ENCODE peak calls at places on chromosomes 11 and 22, in four cellular contexts. W is A549, L is SK-N-SH, N is NB4. V is an unnamed sample.

GRCh38 chr11:106986261-106986660 is 32.0 kb downstream of the GUCY1A2 start:
- DNase-seq in W (no peak), L (no peak), N (no peak), V (no peak)

GRCh38 chr11:88102595-88102929 is 72.7 kb downstream of the RAB38 start:
- DNase-seq in W (no peak), L (no peak), N (peak), V (no peak)

GRCh38 chr11:119934267-119934666 is 203.6 kb downstream of the TRIM29 start:
- DNase-seq in W (no peak), L (no peak), N (no peak), V (no peak)

GRCh38 chr11:83039566-83039965 is 32.1 kb downstream of the RAB30 start:
- DNase-seq in W (no peak), L (no peak), N (no peak), V (no peak)

GRCh38 chr11:79440451-79441158 is at the start of gene TENM4:
- DNase-seq in W (no peak), L (peak), N (no peak), V (peak)

GRCh38 chr22:38294193-38294592 is 21.4 kb upstream of the TMEM184B start:
- DNase-seq in W (no peak), L (no peak), N (no peak), V (no peak)

GRCh38 chr11:65537620-65538231 is 12.8 kb downstream of the SCYL1 start:
- DNase-seq in W (no peak), L (no peak), N (no peak), V (no peak)

GRCh38 chr11:72821221-72821919 is 7.2 kb downstream of the ATG16L2 start:
- DNase-seq in W (no peak), L (no peak), N (no peak), V (no peak)

GRCh38 chr11:494761-495536 is 12.1 kb downstream of the RNH1 start:
- DNase-seq in W (no peak), L (peak), N (no peak), V (no peak)

DNA sequence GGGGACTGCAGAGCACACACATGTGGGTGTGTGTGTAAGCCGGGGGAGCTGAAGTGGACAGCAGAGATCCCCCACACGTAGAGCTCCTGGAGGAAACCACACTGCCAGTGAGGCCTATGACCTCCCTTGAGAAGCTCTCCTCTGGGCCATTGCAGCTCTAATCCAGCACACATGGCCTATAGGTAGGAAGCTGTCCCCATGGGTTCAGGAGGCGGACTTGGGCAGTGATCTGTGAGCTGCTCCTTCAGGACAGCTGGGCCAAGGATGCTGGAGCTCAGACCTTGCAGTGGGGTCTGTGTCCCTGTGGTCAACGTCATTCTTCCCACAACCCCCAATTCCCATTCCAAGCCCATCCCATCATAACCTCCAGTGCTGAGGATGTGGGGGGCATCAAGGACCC is 29.8 kb downstream of the IGLL5 start:
- DNase-seq in W (no peak), L (no peak), N (no peak), V (no peak)
- TF ChIP-seq MAX in W (no peak), L (no peak), N (no peak), V (no peak)

DNA sequence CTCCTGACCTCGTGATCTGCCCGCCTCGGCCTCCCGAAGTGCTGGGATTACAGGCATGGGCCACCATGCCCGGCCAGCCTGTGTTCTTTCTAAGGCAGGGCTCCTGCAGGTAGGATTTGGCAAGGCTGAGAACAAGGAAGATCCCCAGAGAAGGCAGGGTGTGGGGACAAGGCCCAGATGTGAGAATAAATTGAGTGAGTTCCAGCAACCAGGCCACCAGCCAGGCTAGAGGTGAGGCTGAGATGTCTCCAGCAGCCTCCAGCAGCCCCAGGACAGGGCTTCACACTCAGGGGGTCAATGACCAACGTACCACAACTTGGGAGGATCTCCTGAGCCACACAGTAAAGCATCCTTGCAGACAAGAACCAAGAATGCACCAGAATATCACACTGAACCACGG is 75.1 kb downstream of the BUD13 start:
- DNase-seq in W (no peak), L (no peak), N (no peak), V (no peak)
- TF ChIP-seq MAX in W (no peak), L (no peak), N (no peak), V (no peak)

GRCh38 chr11:130522284-130522961 is 74.0 kb downstream of the ADAMTS15 start:
- DNase-seq in W (peak), L (peak), N (no peak), V (no peak)
- TF ChIP-seq MAX in W (peak), L (peak), N (no peak), V (peak)

GRCh38 chr11:134711563-134711962 is 299.5 kb upstream of the B3GAT1 start:
- DNase-seq in W (no peak), L (no peak), N (no peak), V (no peak)
- TF ChIP-seq MAX in W (no peak), L (no peak), N (no peak), V (no peak)

GRCh38 chr11:103591554-103591953 is 444.9 kb upstream of the DDI1 start:
- DNase-seq in W (no peak), L (no peak), N (no peak), V (no peak)

GRCh38 chr11:103594283-103594682 is 442.2 kb upstream of the DDI1 start:
- DNase-seq in W (no peak), L (no peak), N (no peak), V (no peak)

GRCh38 chr11:103601230-103601846 is 435.1 kb upstream of the DDI1 start:
- DNase-seq in W (peak), L (peak), N (peak), V (no peak)

GRCh38 chr11:103596323-103596722 is 440.1 kb upstream of the DDI1 start:
- DNase-seq in W (no peak), L (no peak), N (no peak), V (no peak)
- TF ChIP-seq MAX in W (no peak), L (no peak), N (no peak), V (no peak)

GRCh38 chr11:131893988-131894387 is 523.6 kb downstream of the NTM start:
- DNase-seq in W (no peak), L (no peak), N (no peak), V (no peak)

GRCh38 chr11:131893103-131893502 is 522.7 kb downstream of the NTM start:
- DNase-seq in W (no peak), L (no peak), N (no peak), V (no peak)

GRCh38 chr11:131897247-131897646 is 526.8 kb downstream of the NTM start:
- DNase-seq in W (no peak), L (no peak), N (no peak), V (no peak)

GRCh38 chr11:131895865-131896264 is 525.5 kb downstream of the NTM start:
- DNase-seq in W (no peak), L (no peak), N (no peak), V (no peak)

DNA sequence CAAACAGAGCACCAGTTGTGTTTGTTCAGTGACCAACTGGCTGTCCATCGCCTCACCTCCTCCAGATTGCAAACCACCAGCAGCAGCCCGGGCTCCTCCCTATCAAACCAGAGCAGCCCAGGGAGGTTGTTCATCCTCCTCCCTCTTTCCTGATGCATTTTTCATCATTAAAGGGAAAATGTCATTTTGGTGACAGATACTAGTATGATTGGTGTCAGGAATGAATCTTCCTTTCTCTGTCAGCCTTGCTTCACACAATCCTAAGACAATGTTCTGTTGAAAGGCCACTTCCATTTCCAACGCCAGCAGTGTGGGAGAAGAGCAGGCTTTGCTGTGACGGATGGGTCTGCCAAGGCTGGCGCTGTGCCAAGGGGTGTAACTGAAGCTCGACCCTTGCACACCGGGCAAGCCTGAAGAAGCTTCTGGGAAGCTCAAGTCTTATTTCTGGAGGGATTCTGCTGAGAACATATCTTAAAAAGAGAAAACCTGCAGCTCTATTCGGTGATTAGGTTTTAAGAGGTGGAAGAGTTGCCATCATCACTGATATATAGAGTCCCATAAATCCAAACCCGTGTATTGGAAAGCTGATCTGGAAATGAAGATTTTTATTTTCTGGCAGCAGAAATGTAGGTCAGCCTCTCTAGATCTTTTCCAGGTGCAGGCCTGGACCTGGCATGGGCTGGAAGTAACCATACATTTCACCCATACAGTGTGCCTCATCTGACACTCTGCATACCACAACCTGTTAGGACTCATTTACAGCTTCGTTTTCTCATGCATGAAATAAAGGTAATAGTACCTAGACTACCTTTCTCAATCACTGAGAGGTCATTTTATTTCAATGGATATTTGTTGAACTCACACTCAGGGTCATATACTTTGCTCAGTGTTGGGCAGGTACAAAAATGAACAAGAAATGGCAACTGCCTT is 524.5 kb downstream of the NTM start:
- DNase-seq in W (no peak), L (no peak), N (no peak), V (no peak)
- TF ChIP-seq MAX in W (no peak), L (no peak), N (no peak), V (no peak)

DNA sequence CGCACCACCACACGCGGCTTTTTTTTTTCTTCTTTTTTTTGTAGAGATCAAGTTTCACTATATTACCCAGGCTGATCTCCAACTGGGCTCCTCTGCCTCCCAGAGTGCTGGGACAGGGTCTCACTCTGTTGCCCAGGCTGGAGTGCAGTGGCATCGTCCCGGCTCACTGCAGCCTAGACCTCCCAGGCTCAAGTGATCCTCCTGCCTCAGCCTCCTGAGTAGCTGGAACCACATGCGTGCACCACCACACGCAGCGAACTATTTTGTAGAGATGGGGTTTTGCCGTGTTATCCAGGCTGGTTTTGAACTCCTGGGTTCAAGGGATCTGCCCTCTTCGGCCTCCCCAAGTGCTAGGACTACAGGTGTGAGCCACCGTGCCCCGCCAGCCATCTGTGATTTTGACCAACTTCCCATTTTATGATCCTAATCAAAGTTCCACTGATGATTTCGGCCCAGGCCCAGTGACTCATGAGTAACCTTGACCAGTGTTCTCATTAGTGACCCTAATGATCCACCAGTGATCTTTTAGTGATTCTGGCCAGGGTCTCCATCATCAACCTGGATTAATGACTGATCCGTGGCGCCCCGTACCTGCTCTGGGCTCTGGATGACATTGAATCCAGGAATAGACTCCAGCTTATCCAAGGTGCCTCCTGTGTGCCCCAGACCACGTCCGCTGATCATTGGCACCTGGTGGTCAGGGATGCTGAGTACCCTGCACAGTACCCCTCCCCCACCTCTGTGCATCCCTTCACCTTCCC is 1.7 kb downstream of the TYMP start:
- DNase-seq in W (no peak), L (no peak), N (no peak), V (no peak)
- TF ChIP-seq MAX in W (peak), L (no peak), N (no peak), V (no peak)

DNA sequence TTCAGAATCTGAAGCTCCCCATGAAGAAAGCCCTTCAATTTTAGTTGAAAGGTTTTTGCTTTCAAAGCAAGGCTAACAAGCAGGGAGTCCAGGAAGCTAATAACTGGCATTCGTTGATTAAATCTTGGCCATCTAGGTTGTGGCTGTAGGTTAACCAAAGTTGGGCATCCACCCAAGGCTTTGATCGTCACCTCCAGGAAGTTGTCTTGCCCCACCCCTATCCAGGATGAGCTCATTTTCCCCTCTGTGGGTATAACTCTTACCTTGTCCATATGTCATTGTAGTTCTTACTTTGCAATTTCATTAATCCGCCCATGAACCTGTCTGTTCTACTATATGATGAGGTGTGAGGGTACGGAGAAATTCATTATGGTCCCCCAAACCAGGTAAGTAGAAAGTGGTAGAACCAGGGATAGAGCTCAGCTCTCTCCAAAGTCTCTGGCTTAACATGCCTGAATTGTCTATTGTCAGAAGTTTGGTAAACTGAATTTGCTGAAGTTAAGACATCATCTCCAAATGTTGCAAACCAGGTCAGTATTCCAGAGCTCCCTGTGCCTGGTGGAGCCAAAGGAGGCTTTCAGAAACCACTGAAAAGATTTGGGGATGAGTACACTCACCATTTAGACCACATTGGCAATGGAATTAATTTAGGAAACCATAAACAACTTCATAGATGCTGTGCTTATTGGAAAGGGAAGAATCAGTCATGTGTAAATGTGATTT is 97.1 kb downstream of the CD44 start:
- DNase-seq in W (peak), L (no peak), N (no peak), V (no peak)
- TF ChIP-seq MAX in W (no peak), L (no peak), N (no peak), V (no peak)

GRCh38 chr22:46108564-46109473 is 41.5 kb upstream of the PPARA start:
- DNase-seq in W (no peak), L (peak), N (peak), V (no peak)
- TF ChIP-seq MAX in W (peak), L (no peak), N (no peak), V (no peak)

V was measured in H1.